ENCODE peak calls at places on chromosomes 4 and X, in four cellular contexts. B, L, S and J are unnamed samples.

GRCh38 chr4:113636438-113636818 is 125.1 kb downstream of the CAMK2D start:
- DNase-seq in B (peak), L (no peak), S (no peak), J (peak)

GRCh38 chr4:91936301-91936700 is 367.5 kb upstream of the GRID2 start:
- DNase-seq in B (no peak), L (peak), S (peak), J (no peak)

GRCh38 chr4:134518574-134519217 is 317.1 kb upstream of the PABPC4L start:
- DNase-seq in B (peak), L (no peak), S (no peak), J (no peak)

GRCh38 chr4:152920768-152921167 is 15.4 kb upstream of the FHDC1 start:
- DNase-seq in B (peak), L (no peak), S (no peak), J (no peak)

GRCh38 chrX:132810964-132811712 is 147.3 kb downstream of the HS6ST2 start:
- DNase-seq in B (no peak), L (no peak), S (no peak), J (no peak)

GRCh38 chr4:123031664-123032063 is 109.3 kb upstream of the NUDT6 start:
- DNase-seq in B (no peak), L (no peak), S (no peak), J (no peak)

GRCh38 chrX:79369871-79370270 is 2.7 kb upstream of the ITM2A start:
- DNase-seq in B (no peak), L (no peak), S (no peak), J (no peak)

GRCh38 chrX:133674726-133675470 is 259.6 kb upstream of the GPC4 start:
- DNase-seq in B (peak), L (peak), S (no peak), J (no peak)

GRCh38 chr4:7192252-7193039 is at the start of gene SORCS2:
- DNase-seq in B (peak), L (peak), S (peak), J (peak)

GRCh38 chr4:8252301-8253173 is 17.0 kb upstream of the HTRA3 start:
- DNase-seq in B (no peak), L (peak), S (peak), J (no peak)

GRCh38 chrX:77342028-77342427 is 105.2 kb upstream of the FGF16 start:
- DNase-seq in B (no peak), L (peak), S (no peak), J (no peak)

GRCh38 chrX:110012818-110013484 is 10.0 kb downstream of the TMEM164 start:
- DNase-seq in B (no peak), L (no peak), S (no peak), J (no peak)

GRCh38 chrX:110145854-110146253 is 142.9 kb downstream of the TMEM164 start:
- DNase-seq in B (peak), L (peak), S (peak), J (peak)

GRCh38 chr4:5955201-5955821 is 62.4 kb upstream of the CRMP1 start:
- DNase-seq in B (peak), L (no peak), S (no peak), J (no peak)

GRCh38 chr4:79869597-79870336 is 203.3 kb downstream of the ANTXR2 start:
- DNase-seq in B (no peak), L (peak), S (no peak), J (no peak)

GRCh38 chrX:6910218-6910617 is 237.3 kb upstream of the STS start:
- DNase-seq in B (no peak), L (no peak), S (no peak), J (no peak)

GRCh38 chr4:114027596-114027995 is 48.1 kb upstream of the ARSJ start:
- DNase-seq in B (no peak), L (no peak), S (no peak), J (no peak)

GRCh38 chrX:128518508-128518907 is 466.3 kb upstream of the ACTRT1 start:
- DNase-seq in B (peak), L (peak), S (peak), J (peak)

GRCh38 chr4:183101956-183102480 is 3.0 kb downstream of the WWC2 start:
- DNase-seq in B (no peak), L (no peak), S (no peak), J (no peak)

GRCh38 chrX:121260568-121261240 is 213.3 kb downstream of the GLUD2 start:
- DNase-seq in B (no peak), L (no peak), S (no peak), J (no peak)

GRCh38 chr4:185880571-185880970 is 68.6 kb upstream of the SORBS2 start:
- DNase-seq in B (no peak), L (no peak), S (no peak), J (no peak)

GRCh38 chr4:152999376-153000067 is 63.4 kb downstream of the FHDC1 start:
- DNase-seq in B (no peak), L (no peak), S (no peak), J (no peak)

GRCh38 chrX:72079607-72080006 is 52.1 kb downstream of the RTL5 start:
- DNase-seq in B (no peak), L (no peak), S (peak), J (no peak)

GRCh38 chrX:130118396-130118795 is 8.1 kb upstream of the ELF4 start:
- DNase-seq in B (no peak), L (no peak), S (peak), J (no peak)

GRCh38 chr4:7411491-7411890 is 23.2 kb downstream of the PSAPL1 start:
- DNase-seq in B (no peak), L (no peak), S (no peak), J (no peak)

GRCh38 chr4:151422862-151423261 is 13.9 kb downstream of the FHIP1A start:
- DNase-seq in B (no peak), L (no peak), S (no peak), J (no peak)

GRCh38 chr4:109755656-109756055 is 25.8 kb upstream of the PLA2G12A start:
- DNase-seq in B (no peak), L (no peak), S (peak), J (no peak)

GRCh38 chr4:179328627-179329026 is 1886.4 kb upstream of the AGA start:
- DNase-seq in B (peak), L (no peak), S (no peak), J (no peak)

GRCh38 chrX:50762578-50762977 is 51.4 kb downstream of the SHROOM4 start:
- DNase-seq in B (no peak), L (no peak), S (peak), J (no peak)

GRCh38 chrX:108224727-108225455 is 133.3 kb downstream of the ATG4A start:
- DNase-seq in B (peak), L (peak), S (peak), J (peak)

GRCh38 chr4:155903453-155903852 is at the start of gene TDO2:
- DNase-seq in B (no peak), L (no peak), S (no peak), J (no peak)

GRCh38 chr4:79528241-79528706 is 120.2 kb upstream of the GK2 start:
- DNase-seq in B (no peak), L (no peak), S (no peak), J (no peak)

GRCh38 chr4:1208266-1208961 is 36.0 kb upstream of the SPON2 start:
- DNase-seq in B (peak), L (no peak), S (peak), J (no peak)

GRCh38 chr4:13264126-13264525 is 220.0 kb downstream of the RAB28 start:
- DNase-seq in B (no peak), L (no peak), S (no peak), J (no peak)

GRCh38 chr4:189206953-189207352 is 733.7 kb upstream of the FRG1 start:
- DNase-seq in B (no peak), L (no peak), S (no peak), J (no peak)

GRCh38 chrX:23844502-23845138 is 61.6 kb downstream of the SAT1 start:
- DNase-seq in B (no peak), L (peak), S (peak), J (no peak)

GRCh38 chrX:65677954-65678469 is 10.6 kb downstream of the MSN start:
- DNase-seq in B (no peak), L (no peak), S (peak), J (no peak)

GRCh38 chr4:56757270-56757746 is 64.2 kb downstream of the SPINK2 start:
- DNase-seq in B (no peak), L (no peak), S (peak), J (peak)

GRCh38 chrX:47644557-47645091 is 5.7 kb downstream of the ELK1 start:
- DNase-seq in B (peak), L (peak), S (peak), J (no peak)

DNA sequence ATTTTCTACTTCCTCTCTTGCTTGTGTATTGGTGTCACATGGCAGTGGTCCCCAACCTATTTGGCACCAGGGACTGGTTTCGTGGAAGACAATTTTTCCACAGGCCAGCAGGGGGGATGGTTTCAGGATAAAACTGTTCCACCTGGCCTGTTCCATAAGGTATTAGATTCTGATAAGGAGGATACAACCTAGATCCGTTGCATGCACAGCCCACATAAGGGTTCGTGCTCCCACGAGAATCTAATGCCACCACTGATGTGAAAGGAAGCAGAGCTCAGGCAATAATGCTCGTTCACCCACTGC is 38.3 kb downstream of the SEC31A start:
- DNase-seq in B (no peak), L (no peak), S (no peak), J (no peak)
- TF ChIP-seq CTCF in B (no peak), L (no peak), S (no peak), J (no peak)

DNA sequence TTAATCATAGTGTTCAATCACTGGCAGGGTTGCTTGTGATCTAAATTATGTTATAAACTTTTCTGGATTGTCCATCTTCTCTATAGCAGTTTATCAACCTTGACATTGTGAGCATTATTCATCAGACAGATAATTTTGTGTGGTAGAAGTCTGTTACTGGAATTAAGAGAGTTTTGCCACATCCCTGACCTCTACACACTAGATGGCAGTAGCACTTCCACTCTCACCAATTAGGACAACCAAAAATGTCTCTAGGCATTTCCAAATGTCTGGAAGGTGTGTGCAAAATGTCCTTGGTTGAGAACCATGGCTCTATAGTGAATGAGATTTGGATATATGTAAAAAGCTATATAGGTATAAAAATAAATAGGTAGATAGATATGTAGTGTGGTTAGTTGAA is 324.1 kb upstream of the FAM47C start:
- DNase-seq in B (peak), L (no peak), S (no peak), J (no peak)
- TF ChIP-seq CTCF in B (peak), L (no peak), S (no peak), J (no peak)

DNA sequence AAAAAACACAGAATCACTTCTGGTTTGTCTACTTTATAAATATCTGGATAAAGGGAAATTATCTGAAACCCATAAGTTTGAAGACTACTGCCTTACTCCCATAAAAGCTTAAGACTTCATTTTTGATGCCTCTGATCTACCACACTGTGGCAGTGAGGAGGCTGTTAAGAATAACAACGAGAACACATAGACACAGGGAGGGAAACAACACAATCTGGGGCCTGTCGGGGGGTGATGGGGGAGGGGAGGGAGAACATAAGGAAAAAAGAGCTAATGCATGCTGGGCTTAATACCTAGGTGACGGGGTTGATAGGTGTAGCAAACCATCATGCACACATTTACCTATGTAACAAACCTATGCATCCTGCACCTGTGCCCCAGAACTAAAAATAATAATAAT is 573.7 kb downstream of the GBA3 start:
- DNase-seq in B (peak), L (no peak), S (no peak), J (no peak)
- TF ChIP-seq CTCF in B (peak), L (no peak), S (no peak), J (no peak)

DNA sequence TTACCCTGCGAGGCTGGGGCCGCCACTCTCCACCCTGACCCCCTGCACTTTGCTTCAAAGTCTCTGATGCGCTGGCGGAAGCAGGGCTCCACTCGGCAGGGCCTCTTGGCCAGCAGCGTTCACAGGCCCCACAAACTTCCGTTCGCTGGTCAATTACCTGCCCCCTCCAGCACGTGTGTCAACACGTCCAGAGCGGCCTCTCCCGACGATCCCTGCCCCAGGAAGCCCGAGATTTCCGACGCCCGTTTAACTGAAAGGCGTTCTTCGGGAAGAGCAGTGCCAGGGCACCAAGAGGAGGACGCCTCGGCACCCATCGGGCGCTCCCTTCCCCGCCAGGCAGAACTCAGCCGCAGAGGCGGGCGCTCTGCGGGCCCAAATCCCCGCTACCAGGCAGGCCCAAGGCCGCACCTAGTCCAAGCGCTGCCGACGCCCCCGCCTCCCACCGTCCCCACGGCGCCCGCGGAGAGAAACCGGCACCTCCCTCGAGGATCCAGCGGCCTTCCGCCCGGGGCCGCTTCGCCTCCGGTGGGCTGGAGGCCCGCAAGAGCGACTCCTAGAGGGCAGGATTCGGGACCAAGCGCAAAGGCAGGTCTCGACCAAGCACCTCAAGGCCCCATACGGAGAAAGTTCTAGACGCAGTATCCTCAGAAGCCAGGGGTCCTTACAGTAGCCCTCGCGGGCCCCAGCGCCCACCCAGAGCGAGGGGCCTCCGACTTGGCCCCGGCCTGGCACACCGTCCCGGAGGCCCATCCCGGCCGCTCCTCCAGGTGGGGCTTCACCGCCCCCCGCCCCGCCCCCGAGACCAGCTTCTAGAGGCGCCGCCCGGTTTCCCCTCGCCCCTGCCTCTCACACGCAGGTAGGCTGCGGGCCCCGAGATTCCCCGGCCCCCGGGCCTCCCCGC is 586 bp downstream of the BCAP31 start:
- DNase-seq in B (peak), L (peak), S (peak), J (peak)
- TF ChIP-seq CTCF in B (peak), L (peak), S (peak), J (peak)

GRCh38 chr4:173168396-173169177 is at the start of gene GALNT7:
- DNase-seq in B (peak), L (peak), S (peak), J (peak)

GRCh38 chr4:173171098-173171497 is 2.5 kb downstream of the GALNT7 start:
- DNase-seq in B (peak), L (peak), S (peak), J (no peak)

GRCh38 chr4:173169178-173169427 is 492 bp downstream of the GALNT7 start:
- DNase-seq in B (no peak), L (no peak), S (no peak), J (no peak)

GRCh38 chr4:173170210-173170778 is 1.7 kb downstream of the GALNT7 start:
- DNase-seq in B (no peak), L (no peak), S (no peak), J (no peak)

GRCh38 chr4:173169428-173170209 is 1.0 kb downstream of the GALNT7 start:
- DNase-seq in B (peak), L (peak), S (peak), J (peak)
- TF ChIP-seq CTCF in B (no peak), L (no peak), S (no peak), J (no peak)

GRCh38 chr4:98929341-98930267 is 671 bp upstream of the EIF4E start:
- DNase-seq in B (peak), L (no peak), S (peak), J (peak)

GRCh38 chr4:98928505-98929340 is at the start of gene EIF4E:
- DNase-seq in B (peak), L (peak), S (peak), J (peak)

GRCh38 chr4:98930311-98930865 is 1.5 kb upstream of the EIF4E start:
- DNase-seq in B (no peak), L (no peak), S (no peak), J (no peak)

GRCh38 chr4:98932539-98932938 is 3.6 kb upstream of the EIF4E start:
- DNase-seq in B (no peak), L (no peak), S (peak), J (no peak)

GRCh38 chr4:98928131-98928504 is 815 bp downstream of the EIF4E start:
- DNase-seq in B (peak), L (peak), S (peak), J (peak)
- TF ChIP-seq CTCF in B (no peak), L (no peak), S (no peak), J (no peak)

GRCh38 chr4:103498161-103499070 is 221.4 kb downstream of the TACR3 start:
- DNase-seq in B (no peak), L (no peak), S (peak), J (peak)

GRCh38 chr4:103496800-103497199 is 223.0 kb downstream of the TACR3 start:
- DNase-seq in B (no peak), L (no peak), S (no peak), J (no peak)

GRCh38 chr4:103497692-103498091 is 222.1 kb downstream of the TACR3 start:
- DNase-seq in B (no peak), L (no peak), S (no peak), J (no peak)

GRCh38 chr4:103493450-103494159 is 226.2 kb downstream of the TACR3 start:
- DNase-seq in B (no peak), L (no peak), S (no peak), J (no peak)

DNA sequence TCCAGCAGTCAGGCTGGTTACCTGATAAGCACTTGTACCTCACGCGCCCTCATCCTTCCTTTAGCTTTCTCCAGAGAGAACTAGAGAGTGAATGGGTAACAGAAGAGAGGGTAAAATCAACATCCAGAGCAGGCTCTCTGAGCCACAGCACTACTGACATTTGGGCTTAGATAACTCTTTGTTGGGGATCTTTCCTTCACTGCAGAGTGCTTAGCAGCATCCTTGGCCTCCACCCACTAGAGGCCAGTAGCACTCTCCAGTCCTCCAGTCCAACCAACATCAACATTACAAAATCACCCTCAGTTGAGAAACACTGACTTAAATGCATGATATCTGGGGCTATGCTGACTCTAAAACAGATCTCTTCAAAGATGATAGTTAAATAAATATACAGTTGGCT is 220.7 kb downstream of the TACR3 start:
- DNase-seq in B (peak), L (no peak), S (peak), J (no peak)
- TF ChIP-seq CTCF in B (peak), L (peak), S (peak), J (no peak)